ENCODE peak calls at places on chromosome 14, in four cellular contexts. One of them, this sample, is unnamed.

GRCh38 chr14:21063479-21063878 is 5.9 kb downstream of the RNASE8 start:
- DNase-seq in uterus: no peak
- DNase-seq in stomach: no peak
- DNase-seq in adrenal gland: peak
- DNase-seq in this sample: no peak

GRCh38 chr14:52922656-52923055 is 28.2 kb downstream of the FERMT2 start:
- DNase-seq in uterus: no peak
- DNase-seq in stomach: no peak
- DNase-seq in adrenal gland: no peak
- DNase-seq in this sample: no peak

GRCh38 chr14:72599579-72600470 is 294.1 kb downstream of the DPF3 start:
- DNase-seq in uterus: no peak
- DNase-seq in stomach: no peak
- DNase-seq in adrenal gland: no peak
- DNase-seq in this sample: no peak

GRCh38 chr14:56874375-56874774 is 64.1 kb upstream of the OTX2 start:
- DNase-seq in uterus: no peak
- DNase-seq in stomach: peak
- DNase-seq in adrenal gland: peak
- DNase-seq in this sample: peak

GRCh38 chr14:90758959-90759358 is 57.3 kb downstream of the TTC7B start:
- DNase-seq in uterus: peak
- DNase-seq in stomach: peak
- DNase-seq in adrenal gland: peak
- DNase-seq in this sample: peak

GRCh38 chr14:102185360-102185759 is 45.7 kb downstream of the WDR20 start:
- DNase-seq in uterus: no peak
- DNase-seq in stomach: peak
- DNase-seq in adrenal gland: no peak
- DNase-seq in this sample: no peak

GRCh38 chr14:64556526-64556925 is 6.8 kb downstream of the PPP1R36 start:
- DNase-seq in uterus: peak
- DNase-seq in stomach: no peak
- DNase-seq in adrenal gland: no peak
- DNase-seq in this sample: no peak

GRCh38 chr14:66610154-66610563 is 102.2 kb downstream of the GPHN start:
- DNase-seq in uterus: no peak
- DNase-seq in stomach: no peak
- DNase-seq in adrenal gland: no peak
- DNase-seq in this sample: no peak

GRCh38 chr14:35682802-35683201 is 126.3 kb downstream of the RALGAPA1 start:
- DNase-seq in uterus: no peak
- DNase-seq in stomach: no peak
- DNase-seq in adrenal gland: no peak
- DNase-seq in this sample: no peak

GRCh38 chr14:24054324-24054641 is 2.5 kb downstream of the CARMIL3 start:
- DNase-seq in uterus: no peak
- DNase-seq in stomach: no peak
- DNase-seq in adrenal gland: no peak
- DNase-seq in this sample: no peak

GRCh38 chr14:105073720-105074600 is 8.7 kb upstream of the GPR132 start:
- DNase-seq in uterus: no peak
- DNase-seq in stomach: no peak
- DNase-seq in adrenal gland: no peak
- DNase-seq in this sample: no peak

GRCh38 chr14:91228112-91229004 is 16.1 kb downstream of the GPR68 start:
- DNase-seq in uterus: no peak
- DNase-seq in stomach: no peak
- DNase-seq in adrenal gland: no peak
- DNase-seq in this sample: no peak

GRCh38 chr14:31877333-31877798 is 199.7 kb upstream of the ARHGAP5 start:
- DNase-seq in uterus: no peak
- DNase-seq in stomach: no peak
- DNase-seq in adrenal gland: no peak
- DNase-seq in this sample: no peak

GRCh38 chr14:37546621-37547447 is 48.2 kb downstream of the FOXA1 start:
- DNase-seq in uterus: no peak
- DNase-seq in stomach: no peak
- DNase-seq in adrenal gland: no peak
- DNase-seq in this sample: no peak

GRCh38 chr14:61042220-61042619 is 61.2 kb downstream of the SLC38A6 start:
- DNase-seq in uterus: no peak
- DNase-seq in stomach: no peak
- DNase-seq in adrenal gland: no peak
- DNase-seq in this sample: no peak

GRCh38 chr14:63901434-63902085 is 48.8 kb downstream of the SYNE2 start:
- DNase-seq in uterus: no peak
- DNase-seq in stomach: no peak
- DNase-seq in adrenal gland: no peak
- DNase-seq in this sample: no peak

GRCh38 chr14:59336078-59336477 is 129.1 kb downstream of the GPR135 start:
- DNase-seq in uterus: no peak
- DNase-seq in stomach: no peak
- DNase-seq in adrenal gland: no peak
- DNase-seq in this sample: no peak

GRCh38 chr14:28772613-28773012 is 6.0 kb downstream of the FOXG1 start:
- DNase-seq in uterus: no peak
- DNase-seq in stomach: no peak
- DNase-seq in adrenal gland: no peak
- DNase-seq in this sample: no peak

GRCh38 chr14:67717048-67717447 is 15.4 kb downstream of the RDH12 start:
- DNase-seq in uterus: no peak
- DNase-seq in stomach: no peak
- DNase-seq in adrenal gland: no peak
- DNase-seq in this sample: no peak

GRCh38 chr14:93207468-93208308 is 632 bp downstream of the UBR7 start:
- DNase-seq in uterus: no peak
- DNase-seq in stomach: peak
- DNase-seq in adrenal gland: peak
- DNase-seq in this sample: peak

GRCh38 chr14:93114068-93114710 is 1.5 kb downstream of the ITPK1 start:
- DNase-seq in uterus: no peak
- DNase-seq in stomach: no peak
- DNase-seq in adrenal gland: no peak
- DNase-seq in this sample: peak

GRCh38 chr14:50920482-50921225 is 23.6 kb downstream of the PYGL start:
- DNase-seq in uterus: no peak
- DNase-seq in stomach: no peak
- DNase-seq in adrenal gland: no peak
- DNase-seq in this sample: no peak

GRCh38 chr14:29085546-29085945 is 319.0 kb downstream of the FOXG1 start:
- DNase-seq in uterus: no peak
- DNase-seq in stomach: no peak
- DNase-seq in adrenal gland: no peak
- DNase-seq in this sample: no peak

GRCh38 chr14:71588028-71588427 is 344.2 kb upstream of the RGS6 start:
- DNase-seq in uterus: no peak
- DNase-seq in stomach: no peak
- DNase-seq in adrenal gland: peak
- DNase-seq in this sample: no peak

GRCh38 chr14:72513346-72513745 is 380.6 kb downstream of the DPF3 start:
- DNase-seq in uterus: no peak
- DNase-seq in stomach: no peak
- DNase-seq in adrenal gland: no peak
- DNase-seq in this sample: no peak

GRCh38 chr14:75433631-75434556 is 6.1 kb downstream of the JDP2 start:
- DNase-seq in uterus: no peak
- DNase-seq in stomach: no peak
- DNase-seq in adrenal gland: no peak
- DNase-seq in this sample: no peak

GRCh38 chr14:67557118-67557517 is 24.0 kb downstream of the PLEKHH1 start:
- DNase-seq in uterus: no peak
- DNase-seq in stomach: no peak
- DNase-seq in adrenal gland: no peak
- DNase-seq in this sample: no peak

GRCh38 chr14:52399886-52400599 is 85.9 kb downstream of the PTGER2 start:
- DNase-seq in uterus: peak
- DNase-seq in stomach: no peak
- DNase-seq in adrenal gland: no peak
- DNase-seq in this sample: no peak

GRCh38 chr14:73786942-73787759 is 64.5 kb upstream of the PTGR2 start:
- DNase-seq in uterus: peak
- DNase-seq in stomach: peak
- DNase-seq in adrenal gland: peak
- DNase-seq in this sample: peak

DNA sequence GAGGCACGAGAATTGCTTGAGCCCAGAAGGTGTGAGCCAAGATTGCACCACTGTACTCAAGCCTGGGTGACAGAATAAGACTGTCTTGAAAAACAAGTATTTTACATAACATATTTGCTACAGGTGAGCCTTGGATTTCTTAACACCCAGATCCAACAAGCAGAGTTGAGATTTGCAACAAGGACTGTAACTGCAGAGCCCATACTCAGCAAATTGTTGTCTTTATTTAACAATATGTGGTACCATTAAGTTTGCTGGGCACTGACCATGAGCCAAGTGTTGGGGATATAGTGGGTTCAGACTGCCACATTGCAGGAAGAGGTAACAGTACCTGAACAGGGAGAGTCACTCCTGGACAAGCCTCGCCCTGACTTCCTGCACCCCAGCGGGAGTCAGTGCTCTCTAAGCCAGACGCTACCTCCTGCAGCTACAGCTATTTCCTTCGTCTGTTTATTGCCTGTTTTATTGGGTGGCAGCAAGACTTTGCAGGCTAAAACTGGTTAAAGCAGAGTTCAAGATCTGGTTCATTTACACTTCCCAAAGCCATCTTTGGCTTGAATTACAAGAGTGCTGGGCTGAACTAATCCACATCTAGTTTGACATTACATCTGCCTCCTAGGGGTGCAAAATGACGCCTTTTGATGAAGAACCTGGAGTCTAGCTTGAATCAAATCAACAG is 12.4 kb downstream of the AHSA1 start:
- DNase-seq in uterus: no peak
- DNase-seq in stomach: no peak
- DNase-seq in adrenal gland: no peak
- DNase-seq in this sample: no peak
- TF ChIP-seq POLR2A in uterus: no peak
- TF ChIP-seq POLR2A in stomach: no peak
- TF ChIP-seq POLR2A in adrenal gland: no peak
- TF ChIP-seq POLR2A in this sample: no peak

DNA sequence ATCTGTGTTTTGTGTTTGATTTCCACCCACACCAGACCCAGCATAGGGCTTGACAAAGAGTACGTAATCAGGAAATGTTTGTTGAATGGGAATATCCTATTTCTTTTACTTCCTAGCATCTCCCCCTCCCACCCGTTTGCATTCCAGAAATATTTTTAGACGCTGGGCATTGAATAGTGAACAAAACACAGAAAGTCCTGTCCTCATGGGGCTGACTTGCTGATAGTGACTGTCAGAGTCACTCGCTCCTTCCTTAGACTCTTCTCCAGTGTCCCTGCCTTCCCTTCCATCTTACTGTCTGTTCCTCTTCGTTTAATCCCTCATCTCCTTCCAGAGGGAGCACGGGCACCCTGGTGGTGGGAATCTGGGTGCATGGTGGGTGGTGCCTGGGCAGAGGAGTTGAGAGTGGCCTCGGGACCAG is 53.6 kb downstream of the SLC25A47 start:
- DNase-seq in uterus: no peak
- DNase-seq in stomach: no peak
- DNase-seq in adrenal gland: no peak
- DNase-seq in this sample: no peak
- TF ChIP-seq CTCF in uterus: no peak
- TF ChIP-seq CTCF in stomach: no peak
- TF ChIP-seq CTCF in adrenal gland: peak
- TF ChIP-seq CTCF in this sample: no peak

GRCh38 chr14:33587761-33588160 is 363.1 kb downstream of the EGLN3 start:
- DNase-seq in uterus: no peak
- DNase-seq in stomach: no peak
- DNase-seq in adrenal gland: no peak
- DNase-seq in this sample: no peak

GRCh38 chr14:33589334-33589733 is 361.5 kb downstream of the EGLN3 start:
- DNase-seq in uterus: peak
- DNase-seq in stomach: peak
- DNase-seq in adrenal gland: peak
- DNase-seq in this sample: no peak

GRCh38 chr14:33586806-33587205 is 364.1 kb downstream of the EGLN3 start:
- DNase-seq in uterus: no peak
- DNase-seq in stomach: no peak
- DNase-seq in adrenal gland: no peak
- DNase-seq in this sample: no peak

GRCh38 chr14:33590891-33591630 is 359.8 kb downstream of the EGLN3 start:
- DNase-seq in uterus: no peak
- DNase-seq in stomach: no peak
- DNase-seq in adrenal gland: no peak
- DNase-seq in this sample: no peak

DNA sequence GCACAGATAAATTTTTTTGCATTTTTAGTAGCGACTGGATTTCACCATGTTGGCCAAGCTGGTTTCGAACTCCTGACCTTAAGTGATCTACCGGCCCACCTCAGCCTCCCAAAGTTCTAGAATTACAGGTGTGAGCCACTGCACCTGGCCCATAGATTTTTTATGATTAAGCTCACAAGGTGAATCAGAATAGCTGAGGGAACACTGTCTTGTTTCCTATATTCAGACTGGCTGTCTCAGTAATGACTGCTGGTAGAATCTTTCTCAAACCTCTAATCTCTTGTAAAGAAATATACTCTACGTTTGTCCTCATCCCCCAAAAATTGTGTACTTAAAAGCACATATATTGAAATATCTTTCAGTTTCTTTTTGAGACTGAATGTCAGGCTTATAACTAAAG is 362.1 kb downstream of the EGLN3 start:
- DNase-seq in uterus: no peak
- DNase-seq in stomach: no peak
- DNase-seq in adrenal gland: no peak
- DNase-seq in this sample: no peak
- TF ChIP-seq POLR2A in uterus: no peak
- TF ChIP-seq POLR2A in stomach: no peak
- TF ChIP-seq POLR2A in adrenal gland: no peak
- TF ChIP-seq POLR2A in this sample: no peak

DNA sequence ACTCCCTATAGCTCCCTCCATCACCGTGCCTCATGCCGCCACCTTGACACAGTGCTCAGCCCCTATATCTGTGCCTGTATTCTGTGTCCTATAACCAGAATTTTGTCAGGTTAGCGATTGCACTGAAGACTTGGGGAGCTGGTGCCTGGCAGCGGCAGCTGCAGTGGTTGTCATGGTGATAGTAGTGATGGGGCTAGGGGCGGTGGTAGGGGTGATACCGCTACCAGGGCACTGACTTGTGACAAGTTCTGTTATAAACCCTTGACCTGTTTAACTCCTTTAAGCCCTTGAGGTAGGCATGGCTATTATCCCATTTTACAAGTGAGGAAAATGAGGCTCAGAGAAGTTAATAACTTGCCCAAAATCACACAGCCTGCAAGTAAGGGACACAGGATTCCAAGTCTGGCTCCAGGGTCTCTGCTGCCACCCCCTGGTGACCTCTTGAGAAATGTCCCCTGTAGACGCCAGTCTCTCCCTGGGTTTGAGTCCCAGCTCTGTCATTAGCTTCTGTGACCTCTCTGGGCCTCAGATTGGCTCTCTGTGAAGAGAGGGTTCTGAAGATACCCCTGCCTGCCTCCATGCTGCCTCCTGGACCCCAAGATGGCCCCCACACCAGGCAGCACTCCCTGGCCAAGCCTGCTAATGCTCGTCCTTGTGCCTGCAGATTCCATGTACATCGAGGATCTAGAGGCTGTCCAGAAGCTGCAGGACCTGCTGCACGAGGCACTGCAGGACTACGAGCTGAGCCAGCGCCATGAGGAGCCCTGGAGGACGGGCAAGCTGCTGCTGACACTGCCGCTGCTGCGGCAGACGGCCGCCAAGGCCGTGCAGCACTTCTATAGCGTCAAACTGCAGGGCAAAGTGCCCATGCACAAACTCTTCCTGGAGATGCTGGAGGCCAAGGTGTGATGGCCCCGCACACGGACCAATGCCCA is 121.9 kb downstream of the ESRRB start:
- DNase-seq in uterus: no peak
- DNase-seq in stomach: no peak
- DNase-seq in adrenal gland: no peak
- DNase-seq in this sample: no peak
- TF ChIP-seq CTCF in uterus: no peak
- TF ChIP-seq CTCF in stomach: no peak
- TF ChIP-seq CTCF in adrenal gland: no peak
- TF ChIP-seq CTCF in this sample: no peak

This sample was measured in Peyer's patch.